ENCODE peak calls at places on chromosomes 12 and 14, in six cellular contexts. One of them, this sample, is unnamed.

GRCh38 chr12:123813349-123813748 is 51.2 kb downstream of the DNAH10 start:
- DNase-seq in astrocyte of the cerebellum: no peak
- DNase-seq in kidney: no peak
- DNase-seq in hippocampal formation: no peak
- DNase-seq in nucleus accumbens: no peak
- DNase-seq in Right ventricle myocardium superior: no peak
- DNase-seq in this sample: no peak

GRCh38 chr12:1933342-1933992 is 15.0 kb upstream of the CACNA2D4 start:
- DNase-seq in nucleus accumbens: no peak
- DNase-seq in kidney: no peak
- DNase-seq in Right ventricle myocardium superior: no peak
- DNase-seq in hippocampal formation: no peak
- DNase-seq in astrocyte of the cerebellum: peak; percentile 40
- DNase-seq in this sample: peak; percentile 81

GRCh38 chr12:109165599-109165998 is 49.2 kb downstream of the ACACB start:
- DNase-seq in Right ventricle myocardium superior: no peak
- DNase-seq in astrocyte of the cerebellum: no peak
- DNase-seq in kidney: no peak
- DNase-seq in hippocampal formation: no peak
- DNase-seq in nucleus accumbens: no peak
- DNase-seq in this sample: no peak

GRCh38 chr14:71076472-71076871 is 169.2 kb downstream of the PCNX1 start:
- DNase-seq in nucleus accumbens: no peak
- DNase-seq in kidney: no peak
- DNase-seq in Right ventricle myocardium superior: no peak
- DNase-seq in hippocampal formation: no peak
- DNase-seq in astrocyte of the cerebellum: no peak
- DNase-seq in this sample: no peak

GRCh38 chr12:31386364-31386777 is 60.4 kb upstream of the SINHCAF start:
- DNase-seq in nucleus accumbens: no peak
- DNase-seq in kidney: no peak
- DNase-seq in astrocyte of the cerebellum: no peak
- DNase-seq in hippocampal formation: no peak
- DNase-seq in Right ventricle myocardium superior: no peak
- DNase-seq in this sample: no peak

GRCh38 chr14:61076531-61076930 is 95.5 kb downstream of the SLC38A6 start:
- DNase-seq in hippocampal formation: no peak
- DNase-seq in kidney: no peak
- DNase-seq in nucleus accumbens: no peak
- DNase-seq in astrocyte of the cerebellum: no peak
- DNase-seq in Right ventricle myocardium superior: no peak
- DNase-seq in this sample: no peak

GRCh38 chr12:10739157-10740118 is 16.3 kb upstream of the YBX3 start:
- DNase-seq in hippocampal formation: no peak
- DNase-seq in Right ventricle myocardium superior: no peak
- DNase-seq in astrocyte of the cerebellum: no peak
- DNase-seq in kidney: no peak
- DNase-seq in nucleus accumbens: no peak
- DNase-seq in this sample: no peak

GRCh38 chr14:49691031-49691430 is 1.9 kb upstream of the KLHDC1 start:
- DNase-seq in hippocampal formation: no peak
- DNase-seq in astrocyte of the cerebellum: no peak
- DNase-seq in kidney: no peak
- DNase-seq in Right ventricle myocardium superior: no peak
- DNase-seq in nucleus accumbens: no peak
- DNase-seq in this sample: peak; percentile 4

GRCh38 chr14:94517641-94518257 is 8.5 kb upstream of the SERPINA12 start:
- DNase-seq in nucleus accumbens: no peak
- DNase-seq in hippocampal formation: no peak
- DNase-seq in kidney: no peak
- DNase-seq in Right ventricle myocardium superior: no peak
- DNase-seq in astrocyte of the cerebellum: peak; percentile 64
- DNase-seq in this sample: no peak

GRCh38 chr12:119115296-119115905 is 63.3 kb upstream of the HSPB8 start:
- DNase-seq in kidney: no peak
- DNase-seq in Right ventricle myocardium superior: no peak
- DNase-seq in nucleus accumbens: no peak
- DNase-seq in astrocyte of the cerebellum: peak; percentile 22
- DNase-seq in hippocampal formation: peak; percentile 4
- DNase-seq in this sample: peak; percentile 80

GRCh38 chr12:25455696-25456095 is 97.4 kb downstream of the LMNTD1 start:
- DNase-seq in astrocyte of the cerebellum: no peak
- DNase-seq in nucleus accumbens: no peak
- DNase-seq in kidney: no peak
- DNase-seq in Right ventricle myocardium superior: no peak
- DNase-seq in hippocampal formation: no peak
- DNase-seq in this sample: no peak

GRCh38 chr12:74685385-74685784 is 147.8 kb downstream of the ATXN7L3B start:
- DNase-seq in hippocampal formation: no peak
- DNase-seq in kidney: no peak
- DNase-seq in nucleus accumbens: no peak
- DNase-seq in Right ventricle myocardium superior: no peak
- DNase-seq in astrocyte of the cerebellum: no peak
- DNase-seq in this sample: no peak

GRCh38 chr14:100772607-100773165 is 46.0 kb downstream of the DLK1 start:
- DNase-seq in kidney: no peak
- DNase-seq in Right ventricle myocardium superior: no peak
- DNase-seq in nucleus accumbens: no peak
- DNase-seq in hippocampal formation: no peak
- DNase-seq in astrocyte of the cerebellum: no peak
- DNase-seq in this sample: no peak

GRCh38 chr12:118326971-118327370 is 45.7 kb downstream of the TAOK3 start:
- DNase-seq in Right ventricle myocardium superior: no peak
- DNase-seq in kidney: no peak
- DNase-seq in hippocampal formation: no peak
- DNase-seq in nucleus accumbens: no peak
- DNase-seq in astrocyte of the cerebellum: no peak
- DNase-seq in this sample: no peak

GRCh38 chr12:104457746-104458644 is 1.2 kb downstream of the CHST11 start:
- DNase-seq in astrocyte of the cerebellum: no peak
- DNase-seq in nucleus accumbens: no peak
- DNase-seq in hippocampal formation: no peak
- DNase-seq in kidney: peak; percentile 79
- DNase-seq in Right ventricle myocardium superior: peak; percentile 52
- DNase-seq in this sample: peak; percentile 46

GRCh38 chr12:5665615-5666014 is 233.7 kb downstream of the NTF3 start:
- DNase-seq in nucleus accumbens: no peak
- DNase-seq in Right ventricle myocardium superior: no peak
- DNase-seq in astrocyte of the cerebellum: no peak
- DNase-seq in hippocampal formation: no peak
- DNase-seq in kidney: no peak
- DNase-seq in this sample: no peak

GRCh38 chr14:20652996-20653975 is 11.8 kb upstream of the OR6S1 start:
- DNase-seq in astrocyte of the cerebellum: no peak
- DNase-seq in Right ventricle myocardium superior: no peak
- DNase-seq in kidney: peak; percentile 31
- DNase-seq in nucleus accumbens: no peak
- DNase-seq in hippocampal formation: no peak
- DNase-seq in this sample: peak; percentile 69

GRCh38 chr12:89980236-89980635 is 271.6 kb upstream of the ATP2B1 start:
- DNase-seq in nucleus accumbens: no peak
- DNase-seq in Right ventricle myocardium superior: no peak
- DNase-seq in astrocyte of the cerebellum: no peak
- DNase-seq in hippocampal formation: no peak
- DNase-seq in kidney: peak; percentile 68
- DNase-seq in this sample: no peak

GRCh38 chr14:35409595-35409994 is 5.0 kb upstream of the NFKBIA start:
- DNase-seq in kidney: no peak
- DNase-seq in hippocampal formation: no peak
- DNase-seq in astrocyte of the cerebellum: no peak
- DNase-seq in nucleus accumbens: no peak
- DNase-seq in Right ventricle myocardium superior: no peak
- DNase-seq in this sample: no peak